ENCODE peak calls at places on chromosomes 12 and 14, in nine cellular contexts. L is foreskin fibroblast, F is dorsolateral prefrontal cortex, W is fibroblast of lung, S is suprapubic skin, U is thoracic aorta, J is GM06990, M is body of pancreas, B is HL-60. V is an unnamed sample.

GRCh38 chr14:105193916-105194782 is 13.0 kb upstream of the NUDT14 start:
- DNase-seq in L (no peak), F (no peak), W (no peak), S (no peak), U (no peak), J (no peak), M (no peak), B (no peak), V (no peak)

GRCh38 chr14:49586673-49587460 is 687 bp upstream of the RPS29 start:
- DNase-seq in L (peak), F (no peak), W (peak), S (no peak), U (no peak), J (peak), M (no peak), B (peak), V (peak)

GRCh38 chr14:21525995-21526671 is at the start of gene SALL2:
- DNase-seq in L (peak), F (peak), W (peak), S (peak), U (peak), J (peak), M (peak), B (no peak), V (no peak)

GRCh38 chr12:42421844-42422779 is 96.1 kb downstream of the PPHLN1 start:
- DNase-seq in L (peak), F (no peak), W (peak), S (no peak), U (no peak), J (peak), M (no peak), B (no peak), V (no peak)

GRCh38 chr14:52609445-52610044 is 56.9 kb downstream of the GPR137C start:
- DNase-seq in L (no peak), F (no peak), W (no peak), S (no peak), U (no peak), J (no peak), M (no peak), B (no peak), V (no peak)

GRCh38 chr12:132289356-132290202 is 39.8 kb downstream of the GALNT9 start:
- DNase-seq in L (no peak), F (peak), W (no peak), S (no peak), U (no peak), J (no peak), M (no peak), B (no peak), V (no peak)

GRCh38 chr12:113591480-113591971 is 119.9 kb upstream of the LHX5 start:
- DNase-seq in L (no peak), F (no peak), W (no peak), S (no peak), U (no peak), J (peak), M (no peak), B (peak), V (no peak)

GRCh38 chr12:110004598-110004997 is 5.4 kb downstream of the ANKRD13A start:
- DNase-seq in L (no peak), F (no peak), W (no peak), S (no peak), U (no peak), J (peak), M (no peak), B (no peak), V (peak)

GRCh38 chr14:97900187-97900586 is 1103.0 kb downstream of the VRK1 start:
- DNase-seq in L (no peak), F (no peak), W (no peak), S (no peak), U (no peak), J (no peak), M (no peak), B (no peak), V (no peak)

GRCh38 chr12:115794659-115795081 is 482.8 kb downstream of the MED13L start:
- DNase-seq in L (no peak), F (no peak), W (no peak), S (no peak), U (no peak), J (no peak), M (no peak), B (no peak), V (peak)

GRCh38 chr12:132521200-132521580 is 31.2 kb downstream of the FBRSL1 start:
- DNase-seq in L (no peak), F (no peak), W (no peak), S (no peak), U (no peak), J (no peak), M (no peak), B (no peak), V (no peak)

GRCh38 chr12:9741726-9742125 is 8.8 kb upstream of the CLECL1 start:
- DNase-seq in L (no peak), F (no peak), W (no peak), S (no peak), U (no peak), J (peak), M (peak), B (peak), V (no peak)

GRCh38 chr12:110563702-110564470 is 19.2 kb downstream of the PPTC7 start:
- DNase-seq in L (peak), F (no peak), W (peak), S (no peak), U (no peak), J (no peak), M (peak), B (no peak), V (no peak)

GRCh38 chr12:14691560-14691959 is 4.8 kb downstream of the GUCY2C start:
- DNase-seq in L (no peak), F (no peak), W (no peak), S (peak), U (peak), J (no peak), M (peak), B (peak), V (no peak)

GRCh38 chr12:28710882-28711281 is 438.2 kb upstream of the FAR2 start:
- DNase-seq in L (peak), F (no peak), W (peak), S (no peak), U (no peak), J (no peak), M (no peak), B (no peak), V (no peak)

GRCh38 chr14:87678624-87679023 is 314.4 kb downstream of the GALC start:
- DNase-seq in L (no peak), F (no peak), W (no peak), S (no peak), U (no peak), J (no peak), M (no peak), B (no peak), V (no peak)

GRCh38 chr12:110993425-110993824 is 73.0 kb upstream of the MYL2 start:
- DNase-seq in L (no peak), F (no peak), W (no peak), S (no peak), U (no peak), J (no peak), M (no peak), B (no peak), V (no peak)

GRCh38 chr12:99455350-99456037 is 192.1 kb upstream of the GARIN6 start:
- DNase-seq in L (peak), F (no peak), W (peak), S (no peak), U (no peak), J (no peak), M (no peak), B (no peak), V (no peak)

GRCh38 chr14:103941462-103941861 is 867 bp downstream of the RD3L start:
- DNase-seq in L (no peak), F (no peak), W (no peak), S (no peak), U (no peak), J (no peak), M (no peak), B (no peak), V (no peak)

GRCh38 chr12:132776816-132777568 is 15.4 kb upstream of the ANKLE2 start:
- DNase-seq in L (no peak), F (peak), W (peak), S (no peak), U (no peak), J (no peak), M (peak), B (no peak), V (peak)

GRCh38 chr14:67421356-67422224 is 9.6 kb upstream of the PLEK2 start:
- DNase-seq in L (no peak), F (no peak), W (no peak), S (no peak), U (no peak), J (no peak), M (no peak), B (no peak), V (no peak)

GRCh38 chr12:120117961-120118709 is 1.6 kb upstream of the RAB35 start:
- DNase-seq in L (peak), F (no peak), W (peak), S (no peak), U (no peak), J (no peak), M (no peak), B (no peak), V (no peak)

GRCh38 chr14:52844262-52845060 is 53.1 kb upstream of the GNPNAT1 start:
- DNase-seq in L (peak), F (no peak), W (no peak), S (no peak), U (no peak), J (no peak), M (no peak), B (no peak), V (no peak)

GRCh38 chr14:90727082-90727481 is 89.1 kb downstream of the TTC7B start:
- DNase-seq in L (no peak), F (peak), W (no peak), S (no peak), U (no peak), J (no peak), M (no peak), B (no peak), V (no peak)

GRCh38 chr12:6336859-6337744 is 4.8 kb downstream of the TNFRSF1A start:
- DNase-seq in L (peak), F (no peak), W (no peak), S (no peak), U (no peak), J (peak), M (peak), B (peak), V (no peak)

GRCh38 chr14:91119556-91120311 is 5.9 kb downstream of the DGLUCY start:
- DNase-seq in L (peak), F (no peak), W (peak), S (no peak), U (no peak), J (no peak), M (no peak), B (no peak), V (no peak)

GRCh38 chr12:130280226-130280625 is 57.5 kb upstream of the PIWIL1 start:
- DNase-seq in L (peak), F (no peak), W (no peak), S (no peak), U (no peak), J (no peak), M (no peak), B (no peak), V (no peak)

GRCh38 chr12:25458047-25458552 is 95.0 kb downstream of the LMNTD1 start:
- DNase-seq in L (peak), F (no peak), W (peak), S (no peak), U (no peak), J (no peak), M (peak), B (no peak), V (no peak)

GRCh38 chr12:92628476-92628875 is 74.3 kb upstream of the PLEKHG7 start:
- DNase-seq in L (peak), F (no peak), W (peak), S (no peak), U (no peak), J (no peak), M (no peak), B (no peak), V (no peak)

GRCh38 chr12:67477682-67478265 is 170.8 kb upstream of the DYRK2 start:
- DNase-seq in L (no peak), F (no peak), W (no peak), S (no peak), U (no peak), J (no peak), M (no peak), B (no peak), V (no peak)

GRCh38 chr14:64943981-64944520 is 1.5 kb upstream of the GPX2 start:
- DNase-seq in L (no peak), F (no peak), W (no peak), S (peak), U (no peak), J (no peak), M (no peak), B (no peak), V (no peak)

GRCh38 chr12:122079038-122079531 is 529 bp downstream of the MLXIP start:
- DNase-seq in L (peak), F (no peak), W (no peak), S (peak), U (no peak), J (peak), M (peak), B (peak), V (no peak)

GRCh38 chr12:71584356-71584755 is 79.3 kb downstream of the ZFC3H1 start:
- DNase-seq in L (no peak), F (no peak), W (no peak), S (no peak), U (no peak), J (no peak), M (no peak), B (no peak), V (no peak)

GRCh38 chr12:10716704-10717315 is 6.3 kb downstream of the YBX3 start:
- DNase-seq in L (peak), F (no peak), W (peak), S (peak), U (peak), J (no peak), M (peak), B (no peak), V (peak)

GRCh38 chr12:93577222-93577621 is 4.7 kb downstream of the SOCS2 start:
- DNase-seq in L (no peak), F (no peak), W (no peak), S (no peak), U (no peak), J (no peak), M (no peak), B (no peak), V (no peak)

DNA sequence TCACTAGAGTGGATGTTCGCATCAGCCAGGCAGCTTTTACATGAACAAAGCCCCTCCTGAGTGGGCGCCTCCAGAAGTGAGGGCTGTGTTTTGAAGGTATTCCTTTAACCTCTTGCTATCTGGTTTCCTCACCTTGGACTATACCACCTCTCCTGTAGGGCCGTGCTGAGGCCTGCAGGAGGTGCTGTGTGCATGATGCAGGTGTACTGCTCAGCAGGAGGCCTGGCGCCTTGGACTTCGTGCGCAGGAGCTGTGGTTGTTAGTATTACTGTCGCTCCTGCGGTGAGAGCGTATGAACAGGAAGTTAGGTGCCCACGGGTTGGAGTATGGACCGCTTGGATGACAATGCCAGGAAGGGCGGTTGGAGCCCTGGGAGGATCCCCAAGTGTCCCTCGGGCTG is 130.7 kb downstream of the TSPAN9 start:
- DNase-seq in L (no peak), F (no peak), W (no peak), S (no peak), U (no peak), J (no peak), M (no peak), B (no peak), V (no peak)
- TF ChIP-seq CTCF in L (no peak), F (no peak), W (no peak), S (no peak), U (no peak), J (peak), M (no peak), B (no peak), V (no peak)

DNA sequence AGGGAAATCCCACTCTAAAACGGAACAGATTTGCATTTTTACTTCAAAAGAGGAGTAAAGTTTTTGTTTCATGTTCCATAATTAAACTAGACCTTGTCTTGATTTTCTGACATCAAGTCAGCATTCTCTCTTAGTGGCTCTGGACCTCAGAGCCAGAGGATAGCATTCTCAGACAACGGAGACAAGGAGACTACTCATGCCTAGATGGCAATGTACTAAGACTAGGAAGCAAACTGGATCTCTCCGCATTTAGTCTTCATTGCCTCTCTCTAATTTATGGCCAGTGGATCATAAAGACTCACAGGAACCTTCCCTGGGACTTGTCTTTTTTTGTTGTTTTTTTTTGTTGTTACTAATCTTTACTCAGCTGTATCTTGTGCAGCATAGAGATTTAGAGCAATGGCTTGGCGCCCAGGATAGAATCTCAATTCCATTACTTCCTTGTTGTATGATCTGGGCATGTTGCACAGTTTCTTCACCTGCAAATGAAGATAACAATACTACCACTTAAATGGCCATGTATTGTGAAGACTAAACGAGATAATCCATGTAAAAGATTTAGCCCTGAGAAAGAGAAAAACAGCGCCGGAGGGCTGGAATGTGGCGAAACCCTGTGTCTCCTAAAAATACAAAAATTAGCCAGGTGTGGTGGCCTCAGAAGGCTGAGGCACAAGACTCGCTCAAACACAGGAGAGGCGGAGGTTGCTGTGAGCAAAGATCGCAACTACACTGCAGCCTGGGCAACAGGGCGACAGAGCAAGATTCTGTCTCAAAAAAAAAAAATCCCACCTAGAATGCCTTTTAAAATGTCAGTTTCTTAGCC is 4.0 kb upstream of the GEMIN2 start:
- DNase-seq in L (no peak), F (no peak), W (no peak), S (no peak), U (no peak), J (no peak), M (peak), B (no peak), V (no peak)
- H3K4me3 ChIP-seq in L (no peak), F (no peak), W (no peak), S (no peak), U (peak), J (peak), M (no peak), B (no peak), V (no peak)

DNA sequence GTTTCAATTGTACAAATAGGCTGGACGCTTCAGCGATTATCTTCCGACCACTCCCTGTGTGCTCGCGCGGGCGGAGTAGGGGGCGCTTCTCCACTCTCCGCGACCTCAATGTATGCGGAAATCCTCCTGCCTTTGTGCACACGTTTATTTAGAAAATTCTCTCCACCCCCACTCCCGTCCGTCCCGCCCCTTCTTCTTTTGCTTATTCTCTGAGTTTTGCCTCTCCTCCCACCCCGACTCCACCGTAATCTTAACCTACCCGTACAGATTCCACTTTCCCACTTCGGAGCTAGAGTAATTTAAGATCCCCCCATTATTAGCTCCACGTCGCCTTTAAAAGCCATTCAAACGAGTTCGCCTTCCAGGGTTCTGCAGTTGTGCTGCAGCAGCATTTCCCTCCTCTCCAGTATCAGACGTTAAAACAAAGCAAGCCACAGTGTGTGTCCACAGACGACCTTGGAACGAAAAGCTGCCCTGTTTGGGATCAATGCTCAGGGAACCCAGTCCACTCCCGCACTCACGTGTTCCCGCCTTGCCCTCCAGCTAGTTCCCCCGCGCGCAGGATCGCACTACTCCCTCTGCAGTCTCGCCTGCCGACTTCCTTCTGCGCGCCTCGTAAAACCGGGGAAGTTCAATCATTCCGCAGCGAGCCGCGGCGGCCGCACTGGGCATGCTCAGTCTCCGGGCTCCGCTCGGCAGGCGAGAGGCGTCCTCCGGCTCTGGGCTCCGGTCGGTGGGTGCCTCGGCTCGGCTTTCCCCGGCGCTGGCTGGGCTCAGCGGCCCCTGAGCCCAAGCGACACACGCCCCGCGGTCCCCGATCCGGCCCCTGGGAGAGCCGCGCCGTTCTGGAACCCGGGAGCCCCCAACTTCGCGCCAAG is at the start of gene ANO6:
- DNase-seq in L (peak), F (peak), W (peak), S (peak), U (peak), J (peak), M (peak), B (peak), V (peak)
- TF ChIP-seq CTCF in L (peak), F (peak), W (peak), S (no peak), U (no peak), J (peak), M (peak), B (peak), V (peak)

GRCh38 chr12:45285717-45286116 is 69.8 kb downstream of the ANO6 start:
- DNase-seq in L (no peak), F (no peak), W (no peak), S (no peak), U (no peak), J (no peak), M (no peak), B (no peak), V (no peak)

GRCh38 chr12:45286621-45287020 is 70.7 kb downstream of the ANO6 start:
- DNase-seq in L (no peak), F (no peak), W (no peak), S (no peak), U (no peak), J (no peak), M (no peak), B (no peak), V (no peak)

GRCh38 chr12:45282411-45282810 is 66.5 kb downstream of the ANO6 start:
- DNase-seq in L (no peak), F (no peak), W (no peak), S (no peak), U (no peak), J (no peak), M (no peak), B (no peak), V (no peak)

GRCh38 chr12:45281994-45282393 is 66.1 kb downstream of the ANO6 start:
- DNase-seq in L (peak), F (no peak), W (peak), S (no peak), U (no peak), J (no peak), M (no peak), B (no peak), V (no peak)

DNA sequence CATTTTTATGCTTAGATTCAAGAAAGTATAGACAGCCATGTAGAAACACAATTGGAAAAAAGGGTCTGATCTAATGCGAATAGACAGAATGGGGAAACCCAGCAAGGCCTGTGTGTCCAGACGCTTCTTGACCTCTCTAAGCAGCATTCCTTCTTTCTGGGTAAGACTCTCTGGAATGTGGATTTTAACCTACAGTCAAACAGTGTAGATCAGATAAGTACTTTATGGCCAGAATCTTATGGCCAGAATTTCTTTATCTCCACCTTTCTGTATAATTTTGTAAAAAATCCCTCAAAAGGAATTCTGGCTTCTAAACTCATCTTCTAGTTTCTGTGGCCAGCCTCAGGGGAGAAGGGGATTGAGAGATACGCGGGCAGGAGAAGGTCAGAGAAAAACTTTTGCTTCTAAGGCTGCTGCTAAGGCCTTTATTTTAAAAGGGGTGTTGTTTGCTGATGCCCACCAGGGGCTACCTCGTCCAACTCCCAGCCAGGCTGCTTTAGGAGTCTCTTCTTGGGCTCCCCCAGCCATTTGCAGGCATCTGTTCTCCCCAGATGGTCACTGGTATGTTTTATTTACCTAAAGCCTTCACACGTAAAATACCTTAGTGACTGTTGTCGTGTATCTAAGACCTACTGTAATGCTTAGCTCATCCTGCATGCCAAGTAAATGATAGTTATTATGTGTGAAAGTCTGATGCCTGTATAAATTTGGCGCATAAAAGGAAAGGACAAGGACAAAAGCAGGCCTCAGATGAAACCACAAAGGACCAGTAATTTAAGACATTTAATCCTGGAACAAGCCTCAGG is 68.4 kb downstream of the ANO6 start:
- DNase-seq in L (peak), F (no peak), W (peak), S (no peak), U (no peak), J (no peak), M (no peak), B (no peak), V (no peak)
- H3K4me3 ChIP-seq in L (no peak), F (no peak), W (no peak), S (no peak), U (no peak), J (no peak), M (no peak), B (no peak), V (no peak)